ENCODE peak calls at places on chromosomes 5 and 9, in six cellular contexts. One of them, this sample, is unnamed.
A peak's percentile ranks its signal among the peaks of the same experiment; 100 is the strongest.

GRCh38 chr9:27430754-27431540 is 93.1 kb upstream of the IFNK start:
- DNase-seq in uterus: no peak
- DNase-seq in adrenal gland: no peak
- DNase-seq in heart left ventricle: no peak
- DNase-seq in HepG2: no peak
- DNase-seq in A549: no peak
- DNase-seq in this sample: no peak

GRCh38 chr5:31196309-31196708 is 2.8 kb downstream of the CDH6 start:
- DNase-seq in uterus: no peak
- DNase-seq in adrenal gland: no peak
- DNase-seq in heart left ventricle: no peak
- DNase-seq in HepG2: peak; percentile 9
- DNase-seq in A549: no peak
- DNase-seq in this sample: no peak

GRCh38 chr5:30809907-30810306 is 383.6 kb upstream of the CDH6 start:
- DNase-seq in uterus: no peak
- DNase-seq in adrenal gland: no peak
- DNase-seq in heart left ventricle: no peak
- DNase-seq in HepG2: no peak
- DNase-seq in A549: no peak
- DNase-seq in this sample: no peak

GRCh38 chr5:150460781-150461180 is 11.2 kb upstream of the RPS14 start:
- DNase-seq in uterus: no peak
- DNase-seq in adrenal gland: no peak
- DNase-seq in heart left ventricle: no peak
- DNase-seq in HepG2: no peak
- DNase-seq in A549: no peak
- DNase-seq in this sample: no peak

GRCh38 chr5:135008981-135009735 is 24.9 kb downstream of the PITX1 start:
- DNase-seq in uterus: no peak
- DNase-seq in adrenal gland: no peak
- DNase-seq in heart left ventricle: peak; percentile 6
- DNase-seq in HepG2: no peak
- DNase-seq in A549: no peak
- DNase-seq in this sample: no peak

GRCh38 chr5:137022725-137023124 is 476.4 kb downstream of the SPOCK1 start:
- DNase-seq in uterus: no peak
- DNase-seq in adrenal gland: no peak
- DNase-seq in heart left ventricle: no peak
- DNase-seq in HepG2: no peak
- DNase-seq in A549: no peak
- DNase-seq in this sample: no peak

GRCh38 chr9:85508616-85509015 is 233.1 kb downstream of the AGTPBP1 start:
- DNase-seq in uterus: no peak
- DNase-seq in adrenal gland: no peak
- DNase-seq in heart left ventricle: no peak
- DNase-seq in HepG2: peak; percentile 9
- DNase-seq in A549: no peak
- DNase-seq in this sample: no peak

GRCh38 chr9:34114436-34114835 is 12.1 kb downstream of the DCAF12 start:
- DNase-seq in uterus: no peak
- DNase-seq in adrenal gland: peak; percentile 40
- DNase-seq in heart left ventricle: no peak
- DNase-seq in HepG2: no peak
- DNase-seq in A549: no peak
- DNase-seq in this sample: no peak

GRCh38 chr5:52801329-52801728 is 13.6 kb downstream of the ITGA1 start:
- DNase-seq in uterus: no peak
- DNase-seq in adrenal gland: peak; percentile 35
- DNase-seq in heart left ventricle: no peak
- DNase-seq in HepG2: no peak
- DNase-seq in A549: no peak
- DNase-seq in this sample: peak; percentile 3

GRCh38 chr5:52799358-52799982 is 11.8 kb downstream of the ITGA1 start:
- DNase-seq in uterus: peak; percentile 59
- DNase-seq in adrenal gland: peak; percentile 64
- DNase-seq in heart left ventricle: peak; percentile 57
- DNase-seq in HepG2: peak; percentile 72
- DNase-seq in A549: no peak
- DNase-seq in this sample: no peak

GRCh38 chr5:52800394-52801213 is 12.9 kb downstream of the ITGA1 start:
- DNase-seq in uterus: peak; percentile 73
- DNase-seq in adrenal gland: peak; percentile 89
- DNase-seq in heart left ventricle: peak; percentile 65
- DNase-seq in HepG2: peak; percentile 69
- DNase-seq in A549: peak; percentile 39
- DNase-seq in this sample: peak; percentile 79

GRCh38 chr5:52798952-52799351 is 11.2 kb downstream of the ITGA1 start:
- DNase-seq in uterus: no peak
- DNase-seq in adrenal gland: no peak
- DNase-seq in heart left ventricle: no peak
- DNase-seq in HepG2: no peak
- DNase-seq in A549: no peak
- DNase-seq in this sample: no peak

DNA sequence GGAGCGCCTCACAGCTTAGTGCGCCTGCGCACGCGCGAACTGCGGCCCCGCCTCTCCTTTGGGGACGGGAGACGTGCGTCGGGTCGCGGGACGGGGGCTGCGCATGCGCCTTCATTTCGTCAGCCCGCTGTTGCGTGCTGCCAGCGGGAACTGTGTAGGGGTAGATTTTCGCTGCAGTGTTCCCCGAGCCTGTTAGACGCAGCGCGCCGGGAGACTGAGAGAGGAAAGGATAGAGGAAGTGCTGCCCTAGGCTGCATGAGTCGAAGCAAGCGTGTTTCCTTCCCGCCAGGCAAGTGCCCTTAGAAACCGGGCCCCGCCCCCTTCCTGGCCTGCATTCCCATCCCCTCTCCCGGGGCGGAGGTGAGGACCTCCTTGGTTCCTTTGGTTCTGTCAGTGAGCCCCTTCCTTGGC is 12.3 kb downstream of the ITGA1 start:
- DNase-seq in uterus: peak; percentile 95
- DNase-seq in adrenal gland: peak; percentile 95
- DNase-seq in heart left ventricle: peak; percentile 96
- DNase-seq in HepG2: peak; percentile 86
- DNase-seq in A549: peak; percentile 82
- DNase-seq in this sample: peak; percentile 94
- TF ChIP-seq POLR2A in uterus: peak; percentile 88
- TF ChIP-seq POLR2A in adrenal gland: peak; percentile 69
- TF ChIP-seq POLR2A in heart left ventricle: no peak
- TF ChIP-seq POLR2A in HepG2: peak; percentile 85
- TF ChIP-seq POLR2A in A549: peak; percentile 64
- TF ChIP-seq POLR2A in this sample: peak; percentile 79

DNA sequence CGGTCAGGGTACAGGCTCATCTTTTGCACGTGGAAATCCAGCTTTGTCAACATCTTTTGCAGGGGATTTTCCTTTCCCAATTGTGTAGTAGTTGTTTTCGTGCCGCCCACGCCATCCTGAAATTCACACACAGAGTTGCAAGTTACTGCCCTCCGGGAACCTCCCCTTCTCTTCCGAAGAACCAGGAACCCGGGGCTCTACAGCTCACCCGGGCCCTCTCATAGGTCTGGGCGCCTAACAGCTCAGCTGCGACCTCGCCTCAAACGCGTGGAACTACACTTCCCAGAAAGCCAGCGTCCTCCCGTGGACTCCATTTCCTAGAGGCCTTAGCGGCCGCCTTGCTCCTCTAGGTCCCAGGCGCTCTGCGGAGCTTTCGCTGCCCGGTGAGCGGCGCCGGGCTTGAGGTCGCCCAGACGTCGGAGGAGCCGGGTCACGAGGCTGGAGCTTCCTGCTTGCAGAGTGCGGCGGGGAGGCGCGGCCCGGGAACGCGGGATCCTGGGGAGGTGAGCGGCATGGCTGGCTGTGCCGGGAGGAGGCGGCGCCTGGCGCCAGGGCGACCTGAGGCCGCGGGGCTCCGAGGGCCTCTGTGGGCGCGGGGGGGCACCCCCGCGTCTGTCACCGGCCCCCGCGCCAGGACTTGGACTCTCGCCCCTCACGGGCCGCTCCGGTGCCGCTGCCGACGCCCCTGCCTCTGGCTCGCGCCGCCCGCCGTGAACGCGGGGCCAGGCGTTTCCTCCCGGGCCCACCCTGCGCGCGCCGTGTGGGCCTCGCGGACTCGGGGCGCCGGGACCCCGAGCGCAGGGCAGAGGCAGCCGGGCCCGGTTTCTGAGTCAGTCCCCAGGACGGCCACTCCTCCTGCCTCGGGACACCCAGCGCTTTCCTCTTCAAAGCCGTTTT is at the start of gene ZNF354B:
- DNase-seq in uterus: peak; percentile 89
- DNase-seq in adrenal gland: peak; percentile 94
- DNase-seq in heart left ventricle: peak; percentile 91
- DNase-seq in HepG2: peak; percentile 90
- DNase-seq in A549: peak; percentile 84
- DNase-seq in this sample: peak; percentile 83
- TF ChIP-seq POLR2A in uterus: peak; percentile 65
- TF ChIP-seq POLR2A in adrenal gland: peak; percentile 76
- TF ChIP-seq POLR2A in heart left ventricle: peak; percentile 42
- TF ChIP-seq POLR2A in HepG2: peak; percentile 79
- TF ChIP-seq POLR2A in A549: peak; percentile 62
- TF ChIP-seq POLR2A in this sample: peak; percentile 63

GRCh38 chr5:1131726-1132125 is 19.9 kb upstream of the SLC12A7 start:
- DNase-seq in uterus: no peak
- DNase-seq in adrenal gland: no peak
- DNase-seq in heart left ventricle: no peak
- DNase-seq in HepG2: no peak
- DNase-seq in A549: no peak
- DNase-seq in this sample: no peak

GRCh38 chr5:1128977-1129724 is 17.3 kb upstream of the SLC12A7 start:
- DNase-seq in uterus: no peak
- DNase-seq in adrenal gland: no peak
- DNase-seq in heart left ventricle: no peak
- DNase-seq in HepG2: no peak
- DNase-seq in A549: no peak
- DNase-seq in this sample: no peak

GRCh38 chr5:1131191-1131621 is 19.3 kb upstream of the SLC12A7 start:
- DNase-seq in uterus: no peak
- DNase-seq in adrenal gland: no peak
- DNase-seq in heart left ventricle: no peak
- DNase-seq in HepG2: no peak
- DNase-seq in A549: no peak
- DNase-seq in this sample: no peak

GRCh38 chr5:1129725-1130082 is 17.8 kb upstream of the SLC12A7 start:
- DNase-seq in uterus: no peak
- DNase-seq in adrenal gland: no peak
- DNase-seq in heart left ventricle: no peak
- DNase-seq in HepG2: no peak
- DNase-seq in A549: no peak
- DNase-seq in this sample: no peak

DNA sequence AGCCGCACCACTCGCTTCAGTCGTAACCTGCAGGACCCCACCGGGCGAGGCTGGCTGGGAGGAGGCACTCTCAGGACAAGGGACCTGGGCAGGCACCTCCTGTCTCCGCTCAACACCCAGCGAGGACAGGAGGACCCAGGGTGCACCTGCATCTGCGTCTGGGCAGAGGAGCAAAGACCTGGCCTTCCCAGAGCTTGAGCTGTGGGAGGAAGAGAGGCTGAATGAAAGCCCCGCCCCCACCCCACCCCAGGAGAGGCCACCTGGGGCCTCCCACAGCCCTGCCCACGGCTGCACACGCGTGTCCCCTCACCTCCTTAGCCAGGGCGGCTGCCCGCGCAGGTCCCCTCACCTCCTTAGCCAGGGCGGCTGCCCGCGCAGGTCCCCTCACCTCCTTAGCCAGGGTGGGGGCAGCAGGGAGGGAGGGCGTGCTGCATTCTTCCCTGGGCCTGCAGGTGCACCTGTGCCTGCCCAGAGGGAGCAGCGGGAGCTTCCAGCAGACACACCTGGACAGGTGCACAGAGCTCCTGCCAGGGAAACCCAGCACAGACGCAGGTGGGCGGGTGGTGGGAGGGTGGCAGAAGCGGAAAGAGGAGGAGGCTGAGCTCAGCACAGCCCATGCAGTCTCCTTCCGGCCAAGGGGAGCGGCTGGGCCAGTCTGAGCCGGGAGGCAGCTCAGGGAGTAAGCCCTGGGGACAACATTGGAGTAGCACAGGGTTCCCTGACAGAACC is 18.5 kb upstream of the SLC12A7 start:
- DNase-seq in uterus: no peak
- DNase-seq in adrenal gland: no peak
- DNase-seq in heart left ventricle: no peak
- DNase-seq in HepG2: no peak
- DNase-seq in A549: no peak
- DNase-seq in this sample: no peak
- TF ChIP-seq POLR2A in uterus: no peak
- TF ChIP-seq POLR2A in adrenal gland: no peak
- TF ChIP-seq POLR2A in heart left ventricle: no peak
- TF ChIP-seq POLR2A in HepG2: no peak
- TF ChIP-seq POLR2A in A549: no peak
- TF ChIP-seq POLR2A in this sample: no peak

GRCh38 chr5:14153932-14154646 is 10.9 kb downstream of the TRIO start:
- DNase-seq in uterus: peak; percentile 81
- DNase-seq in adrenal gland: peak; percentile 54
- DNase-seq in heart left ventricle: peak; percentile 81
- DNase-seq in HepG2: no peak
- DNase-seq in A549: no peak
- DNase-seq in this sample: no peak

GRCh38 chr5:14156611-14157493 is 13.7 kb downstream of the TRIO start:
- DNase-seq in uterus: peak; percentile 63
- DNase-seq in adrenal gland: no peak
- DNase-seq in heart left ventricle: peak; percentile 56
- DNase-seq in HepG2: peak; percentile 34
- DNase-seq in A549: peak; percentile 70
- DNase-seq in this sample: no peak

GRCh38 chr5:14155075-14155474 is 11.9 kb downstream of the TRIO start:
- DNase-seq in uterus: no peak
- DNase-seq in adrenal gland: no peak
- DNase-seq in heart left ventricle: no peak
- DNase-seq in HepG2: no peak
- DNase-seq in A549: no peak
- DNase-seq in this sample: no peak

GRCh38 chr5:14155730-14156129 is 12.6 kb downstream of the TRIO start:
- DNase-seq in uterus: no peak
- DNase-seq in adrenal gland: no peak
- DNase-seq in heart left ventricle: no peak
- DNase-seq in HepG2: no peak
- DNase-seq in A549: no peak
- DNase-seq in this sample: no peak

DNA sequence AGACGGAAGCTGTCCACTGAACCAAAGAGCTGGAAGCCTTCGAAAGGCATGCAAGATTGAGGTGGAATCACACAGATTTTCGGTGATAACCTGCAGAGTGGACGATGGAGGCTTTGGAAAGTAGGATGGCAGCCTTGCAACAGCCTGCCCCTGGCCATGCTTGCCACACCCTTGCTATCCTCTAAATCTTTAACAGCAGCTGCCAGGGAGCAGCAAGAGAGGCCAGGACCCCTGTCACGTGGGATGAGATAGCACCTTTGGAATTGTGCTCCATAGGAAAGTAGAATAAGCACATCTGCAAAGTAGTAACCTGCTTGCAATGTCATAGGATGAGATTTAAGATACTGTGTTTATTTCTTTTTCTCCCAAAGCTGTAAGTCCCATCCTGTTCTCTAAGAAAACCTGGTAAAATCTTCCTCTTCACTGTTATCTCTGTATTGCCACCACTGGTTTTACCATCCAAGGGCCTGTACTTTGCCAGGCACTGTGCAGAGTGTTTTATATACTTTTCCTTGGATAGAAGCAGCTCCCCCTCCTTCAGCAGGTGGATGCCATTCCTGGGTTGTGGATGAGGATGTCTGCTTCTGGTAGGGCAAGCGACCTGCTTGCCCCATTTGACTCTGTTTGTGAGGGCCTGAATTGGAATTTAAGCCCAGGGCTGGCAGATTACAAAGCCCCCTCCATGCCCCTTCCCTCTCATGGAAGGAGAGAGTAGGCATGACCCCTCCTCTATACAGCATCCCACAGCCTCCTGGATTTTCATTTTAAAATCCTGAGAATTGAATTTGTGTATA is 10.1 kb downstream of the TRIO start:
- DNase-seq in uterus: no peak
- DNase-seq in adrenal gland: no peak
- DNase-seq in heart left ventricle: no peak
- DNase-seq in HepG2: no peak
- DNase-seq in A549: no peak
- DNase-seq in this sample: peak; percentile 14
- TF ChIP-seq POLR2A in uterus: no peak
- TF ChIP-seq POLR2A in adrenal gland: no peak
- TF ChIP-seq POLR2A in heart left ventricle: no peak
- TF ChIP-seq POLR2A in HepG2: no peak
- TF ChIP-seq POLR2A in A549: no peak
- TF ChIP-seq POLR2A in this sample: no peak